ENCODE peak calls at places on chromosomes 12 and 14, in four cellular contexts. J is SK-N-SH, Q is HCT116, W is GM12878. Z is an unnamed sample.
A peak's percentile ranks its signal among the peaks of the same experiment; 100 is the strongest.

GRCh38 chr14:54451961-54452360 is 10.8 kb upstream of the CNIH1 start:
- DNase-seq in J (no peak), W (no peak), Q (no peak), Z (no peak)

GRCh38 chr12:53145861-53146260 is 34.7 kb upstream of the ZNF740 start:
- DNase-seq in J (no peak), W (no peak), Q (no peak), Z (no peak)

GRCh38 chr12:46049665-46050064 is 59.3 kb upstream of the SCAF11 start:
- DNase-seq in J (no peak), Q (no peak), W (no peak), Z (no peak)

GRCh38 chr12:131445184-131445974 is 265.5 kb upstream of the SFSWAP start:
- DNase-seq in J (no peak), Q (no peak), W (no peak), Z (no peak)

GRCh38 chr12:64729909-64730584 is 29.2 kb downstream of the GNS start:
- DNase-seq in W (peak; percentile 19), Q (no peak), J (no peak), Z (no peak)

GRCh38 chr12:25997401-25997973 is 39.0 kb downstream of the RASSF8 start:
- DNase-seq in Q (peak; percentile 23), W (no peak), J (no peak), Z (no peak)

GRCh38 chr12:119334459-119335170 is at the start of gene CCDC60:
- DNase-seq in J (no peak), W (no peak), Q (no peak), Z (peak; percentile 73)

GRCh38 chr12:27682534-27682933 is 13.7 kb upstream of the REP15 start:
- DNase-seq in J (no peak), W (no peak), Q (no peak), Z (no peak)

GRCh38 chr12:71312767-71313375 is 126.7 kb upstream of the LGR5 start:
- DNase-seq in J (no peak), W (no peak), Q (peak; percentile 23), Z (no peak)

GRCh38 chr12:30792648-30793499 is 38.1 kb upstream of the CAPRIN2 start:
- DNase-seq in W (no peak), J (no peak), Q (peak; percentile 45), Z (no peak)

GRCh38 chr12:46664771-46665287 is 161.0 kb downstream of the SLC38A4 start:
- DNase-seq in W (peak; percentile 7), J (no peak), Q (peak; percentile 72), Z (peak; percentile 31)

GRCh38 chr14:24818054-24818822 is 184.2 kb upstream of the GZMB start:
- DNase-seq in W (no peak), J (no peak), Q (no peak), Z (no peak)
- TF ChIP-seq JUND in W (no peak), J (no peak), Q (no peak), Z (no peak)

GRCh38 chr12:80938397-80938796 is 663 bp upstream of the LIN7A start:
- DNase-seq in J (no peak), Q (no peak), W (no peak), Z (no peak)

GRCh38 chr12:80935076-80935475 is 2.7 kb downstream of the LIN7A start:
- DNase-seq in J (no peak), W (no peak), Q (no peak), Z (no peak)

GRCh38 chr12:80937391-80938238 is at the start of gene LIN7A:
- DNase-seq in Q (no peak), W (no peak), J (peak; percentile 33), Z (peak; percentile 53)

GRCh38 chr12:80936642-80937390 is 918 bp downstream of the LIN7A start:
- DNase-seq in J (peak; percentile 44), W (no peak), Q (peak; percentile 7), Z (peak; percentile 69)

GRCh38 chr12:80936353-80936641 is 1.4 kb downstream of the LIN7A start:
- DNase-seq in Q (no peak), J (no peak), W (no peak), Z (no peak)
- TF ChIP-seq JUND in Q (no peak), J (no peak), W (no peak), Z (no peak)

GRCh38 chr14:66842911-66843572 is 335.1 kb downstream of the GPHN start:
- DNase-seq in J (no peak), W (no peak), Q (no peak), Z (no peak)
- TF ChIP-seq JUND in J (no peak), W (no peak), Q (no peak), Z (no peak)

GRCh38 chr12:117272690-117273089 is 82.4 kb upstream of the FBXO21 start:
- DNase-seq in W (no peak), Q (no peak), J (no peak), Z (no peak)
- TF ChIP-seq JUND in W (no peak), Q (no peak), J (no peak), Z (no peak)

GRCh38 chr14:74429221-74429691 is 3.2 kb upstream of the SYNDIG1L start:
- DNase-seq in W (no peak), J (no peak), Q (no peak), Z (no peak)

GRCh38 chr14:74426202-74426582 is at the start of gene SYNDIG1L:
- DNase-seq in J (no peak), Q (no peak), W (no peak), Z (no peak)

GRCh38 chr14:74424606-74425005 is 1.4 kb downstream of the SYNDIG1L start:
- DNase-seq in W (no peak), Q (no peak), J (no peak), Z (no peak)

GRCh38 chr14:74427651-74428050 is 1.6 kb upstream of the SYNDIG1L start:
- DNase-seq in J (no peak), W (no peak), Q (no peak), Z (no peak)

DNA sequence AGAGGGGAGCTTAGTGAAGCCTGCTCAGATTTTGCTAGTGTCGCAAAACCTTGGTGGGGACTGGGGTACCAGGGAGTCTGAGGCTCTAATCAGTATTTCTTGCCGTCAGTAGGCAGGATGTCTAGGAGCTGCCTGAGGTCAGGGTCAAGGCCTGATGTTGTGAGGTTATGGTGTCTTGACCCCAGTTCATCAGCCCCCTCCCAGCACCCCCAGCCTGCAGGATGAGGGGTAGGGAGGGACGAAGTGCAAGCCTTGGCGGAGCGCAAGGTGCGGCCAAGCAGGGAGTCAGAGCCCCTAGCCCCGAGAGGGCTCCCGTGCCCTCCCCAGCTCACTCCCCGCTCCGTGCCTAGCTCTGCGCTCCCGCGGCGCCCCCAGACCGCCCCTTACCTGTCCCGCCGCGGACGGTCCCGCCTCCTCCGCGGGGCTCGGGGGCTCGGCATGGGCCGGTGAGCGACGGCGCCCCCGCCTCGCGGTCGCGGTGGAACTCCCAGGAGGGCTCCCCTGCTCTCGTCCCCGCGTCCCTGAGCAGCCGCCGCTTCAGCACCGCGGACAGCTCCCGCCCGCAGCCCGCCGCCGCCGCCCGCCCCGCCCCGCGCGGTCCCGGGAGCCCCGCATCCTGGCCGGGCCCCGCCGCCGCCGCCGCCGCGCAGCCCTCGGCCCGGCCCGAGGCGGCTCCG is 347 bp downstream of the SYNDIG1L start:
- DNase-seq in Q (no peak), J (peak; percentile 83), W (no peak), Z (peak; percentile 56)
- TF ChIP-seq JUND in Q (no peak), J (no peak), W (no peak), Z (no peak)

DNA sequence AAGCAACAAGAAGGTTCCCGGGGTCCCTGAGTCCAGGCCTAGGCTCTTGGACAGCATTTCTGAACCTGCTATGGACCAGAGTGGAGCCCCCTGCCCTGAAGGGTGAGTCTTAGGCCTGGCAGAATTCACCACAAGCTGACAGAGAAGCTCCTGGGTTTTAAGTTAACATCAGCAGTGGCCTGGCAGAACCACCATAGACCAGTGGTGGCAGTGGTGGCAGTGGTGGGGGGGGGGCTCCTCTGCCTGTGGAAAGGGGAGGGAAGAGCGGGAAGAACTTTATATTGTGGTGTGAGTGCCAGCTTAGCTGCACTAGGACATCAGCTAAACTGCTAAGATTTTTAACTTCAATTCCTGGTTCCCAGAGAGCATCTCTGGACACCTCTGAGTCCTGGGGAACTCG is 20.7 kb upstream of the RNF212B start:
- DNase-seq in Q (no peak), W (no peak), J (no peak), Z (no peak)
- TF ChIP-seq JUND in Q (no peak), W (no peak), J (no peak), Z (no peak)

DNA sequence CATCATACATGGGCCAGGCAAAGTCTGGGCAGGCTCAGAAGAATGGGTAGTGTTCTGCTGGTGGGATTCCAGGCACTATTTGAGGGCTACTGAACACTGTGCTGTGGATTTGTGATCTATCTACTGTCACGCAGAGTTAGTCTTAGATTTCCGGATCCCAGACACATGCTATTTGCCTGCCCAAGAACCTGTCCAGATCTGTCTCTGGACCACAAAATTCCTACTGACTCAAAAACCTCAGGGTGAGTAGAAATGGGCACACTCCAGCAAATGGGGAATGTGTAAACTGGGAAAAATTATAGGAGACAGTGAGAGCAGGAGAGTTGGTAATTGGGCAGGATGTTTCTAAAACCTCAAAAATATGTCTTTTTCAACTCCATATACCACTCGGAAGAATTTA is 129.9 kb downstream of the GALC start:
- DNase-seq in J (no peak), W (no peak), Q (no peak), Z (no peak)
- TF ChIP-seq JUND in J (no peak), W (no peak), Q (no peak), Z (no peak)

GRCh38 chr12:49984476-49984890 is 11.7 kb downstream of the AQP6 start:
- DNase-seq in W (no peak), Q (no peak), J (no peak), Z (no peak)

GRCh38 chr12:49984960-49985359 is 12.2 kb downstream of the AQP6 start:
- DNase-seq in Q (no peak), J (no peak), W (no peak), Z (no peak)

GRCh38 chr12:49982246-49983229 is 9.8 kb downstream of the AQP6 start:
- DNase-seq in W (no peak), Q (no peak), J (no peak), Z (no peak)

GRCh38 chr12:49985981-49986380 is 13.2 kb downstream of the AQP6 start:
- DNase-seq in W (no peak), J (no peak), Q (no peak), Z (no peak)

GRCh38 chr12:49983892-49984291 is 11.1 kb downstream of the AQP6 start:
- DNase-seq in Q (no peak), W (no peak), J (peak; percentile 62), Z (no peak)
- TF ChIP-seq JUND in Q (no peak), W (no peak), J (peak; percentile 61), Z (no peak)

DNA sequence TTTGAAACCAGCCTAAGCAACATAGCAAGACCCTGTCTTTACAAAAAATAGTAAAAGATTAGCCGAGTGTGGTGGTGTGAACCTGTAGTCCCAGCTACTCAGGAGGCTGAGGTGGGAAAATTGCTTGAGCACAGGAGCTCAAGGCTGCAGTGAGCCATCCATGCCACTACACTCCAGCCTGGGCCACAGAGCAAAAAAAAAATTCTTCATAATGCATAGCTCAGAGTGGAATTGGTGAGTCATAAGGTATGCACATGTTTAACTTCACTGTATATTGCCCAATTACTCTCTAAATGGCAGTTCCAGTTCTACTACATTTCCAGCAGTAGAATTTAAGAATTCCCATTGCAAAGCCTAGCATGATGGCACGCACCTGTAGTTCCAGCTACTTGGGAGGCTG is 26.8 kb upstream of the CLIP1 start:
- DNase-seq in W (no peak), Q (peak; percentile 62), J (no peak), Z (peak; percentile 95)
- TF ChIP-seq JUND in W (no peak), Q (peak; percentile 74), J (peak; percentile 72), Z (peak; percentile 84)

Z was measured in T47D.